ENCODE peak calls at places on chromosome 18, in six cellular contexts. B is GM23248, N is H9, G is amygdala, H is pons, K is uterus. W is an unnamed sample.

GRCh38 chr18:8433323-8433722 is 175.9 kb upstream of the RAB12 start:
- DNase-seq in B (no peak), N (no peak), G (no peak), H (no peak), K (no peak), W (no peak)

GRCh38 chr18:68848242-68848641 is 50.4 kb downstream of the CCDC102B start:
- DNase-seq in B (no peak), N (no peak), G (no peak), H (no peak), K (no peak), W (no peak)

GRCh38 chr18:23317975-23318675 is 135.0 kb upstream of the RIOK3 start:
- DNase-seq in B (peak), N (no peak), G (no peak), H (no peak), K (no peak), W (no peak)

GRCh38 chr18:79664525-79665125 is 15.0 kb upstream of the CTDP1 start:
- DNase-seq in B (peak), N (no peak), G (no peak), H (no peak), K (no peak), W (no peak)

GRCh38 chr18:48827321-48828200 is 123.2 kb downstream of the SMAD7 start:
- DNase-seq in B (peak), N (peak), G (no peak), H (no peak), K (peak), W (peak)

GRCh38 chr18:48910972-48911545 is 39.7 kb downstream of the SMAD7 start:
- DNase-seq in B (no peak), N (peak), G (no peak), H (no peak), K (no peak), W (peak)

GRCh38 chr18:35775887-35776286 is 194.3 kb downstream of the GALNT1 start:
- DNase-seq in B (peak), N (no peak), G (no peak), H (no peak), K (no peak), W (peak)

GRCh38 chr18:9782073-9782857 is 74.2 kb downstream of the RAB31 start:
- DNase-seq in B (peak), N (no peak), G (no peak), H (no peak), K (no peak), W (peak)

GRCh38 chr18:34018358-34018757 is 206.4 kb downstream of the NOL4 start:
- DNase-seq in B (no peak), N (no peak), G (no peak), H (no peak), K (no peak), W (no peak)

GRCh38 chr18:78228974-78229373 is 750.6 kb upstream of the SALL3 start:
- DNase-seq in B (no peak), N (peak), G (no peak), H (no peak), K (no peak), W (peak)

GRCh38 chr18:50240083-50240563 is 26.2 kb downstream of the CFAP53 start:
- DNase-seq in B (no peak), N (no peak), G (no peak), H (no peak), K (no peak), W (no peak)

GRCh38 chr18:12843420-12844346 is 40.4 kb downstream of the PTPN2 start:
- DNase-seq in B (no peak), N (no peak), G (no peak), H (no peak), K (no peak), W (peak)

GRCh38 chr18:76419811-76420210 is 75.2 kb downstream of the ZNF516 start:
- DNase-seq in B (no peak), N (no peak), G (no peak), H (no peak), K (no peak), W (peak)

GRCh38 chr18:63540131-63540530 is 2.0 kb upstream of the SERPINB12 start:
- DNase-seq in B (peak), N (no peak), G (no peak), H (no peak), K (no peak), W (no peak)

GRCh38 chr18:22169011-22169888 is at the start of gene GATA6:
- DNase-seq in B (peak), N (peak), G (no peak), H (no peak), K (peak), W (peak)

GRCh38 chr18:77705301-77705700 is 455.7 kb downstream of the GALR1 start:
- DNase-seq in B (no peak), N (no peak), G (no peak), H (no peak), K (no peak), W (no peak)

GRCh38 chr18:8153887-8154583 is 455.2 kb upstream of the RAB12 start:
- DNase-seq in B (peak), N (no peak), G (no peak), H (no peak), K (no peak), W (no peak)